ENCODE peak calls at places on chromosomes 11 and 22, in ten cellular contexts. Q is mammary epithelial cell; B is HL-60; Z is Peyer's patch; O is CD4-positive, CD25-positive, alpha-beta regulatory T cell; U is transverse colon; T is Karpas-422; A is CD4-positive, alpha-beta T cell; W is WERI-Rb-1; X is brain microvascular endothelial cell. K is an unnamed sample.

GRCh38 chr11:69479591-69480271 is 1.7 kb upstream of the LINC01488 start:
- DNase-seq in T (no peak), O (no peak), B (no peak), Q (no peak), A (no peak), W (no peak), U (peak), Z (peak), X (no peak), K (no peak)

GRCh38 chr11:119101367-119101758 is 290 bp downstream of the DPAGT1 start:
- DNase-seq in X (peak), O (no peak), Q (no peak), W (no peak), U (peak), T (peak), Z (no peak), A (no peak), B (no peak), K (no peak)

GRCh38 chr22:44260216-44261035 is 52.3 kb downstream of the SHISAL1 start:
- DNase-seq in U (no peak), W (peak), O (no peak), A (no peak), Q (no peak), X (no peak), T (no peak), B (no peak), Z (peak), K (no peak)

GRCh38 chr22:45720875-45721378 is 49.3 kb downstream of the ATXN10 start:
- DNase-seq in A (no peak), U (no peak), T (no peak), Q (peak), Z (no peak), W (no peak), B (no peak), O (no peak), X (no peak), K (no peak)

GRCh38 chr11:69636512-69636866 is 4.5 kb upstream of the CCND1 start:
- DNase-seq in B (no peak), T (no peak), Z (peak), X (peak), U (peak), A (no peak), Q (no peak), O (no peak), W (peak), K (no peak)

GRCh38 chr22:44848791-44849410 is 96.5 kb downstream of the ARHGAP8 start:
- DNase-seq in U (no peak), O (no peak), T (no peak), Q (no peak), W (no peak), X (no peak), A (no peak), B (no peak), Z (no peak), K (no peak)

GRCh38 chr11:33779849-33780528 is 5.7 kb upstream of the FBXO3 start:
- DNase-seq in U (no peak), B (no peak), T (no peak), O (no peak), X (peak), W (no peak), Z (no peak), A (no peak), Q (peak), K (peak)

GRCh38 chr11:114846040-114846791 is 167.9 kb downstream of the NXPE2 start:
- DNase-seq in X (no peak), O (no peak), T (peak), Q (peak), B (no peak), U (no peak), Z (no peak), W (peak), A (no peak), K (no peak)

GRCh38 chr11:117828641-117829368 is 4.3 kb upstream of the FXYD2 start:
- DNase-seq in T (peak), X (peak), B (no peak), O (peak), Q (peak), U (peak), Z (peak), A (peak), W (peak), K (no peak)

GRCh38 chr11:14971865-14972580 is at the start of gene CALCA:
- DNase-seq in B (no peak), W (no peak), O (no peak), U (no peak), A (no peak), X (no peak), Q (no peak), Z (no peak), T (no peak), K (no peak)

GRCh38 chr11:111477898-111478297 is 34.3 kb downstream of the BTG4 start:
- DNase-seq in Z (no peak), U (no peak), Q (no peak), A (no peak), B (no peak), T (no peak), X (no peak), W (no peak), O (no peak), K (no peak)

GRCh38 chr11:96337541-96338530 is 5.2 kb downstream of the MAML2 start:
- DNase-seq in U (no peak), O (peak), Z (peak), B (no peak), W (peak), Q (no peak), X (no peak), A (peak), T (no peak), K (no peak)

GRCh38 chr11:27317751-27318150 is 45.3 kb downstream of the CCDC34 start:
- DNase-seq in W (peak), U (no peak), A (no peak), Z (no peak), O (no peak), T (no peak), Q (peak), X (peak), B (no peak), K (no peak)

GRCh38 chr11:19072464-19072863 is 11.9 kb upstream of the MRGPRX2 start:
- DNase-seq in W (no peak), Q (no peak), A (no peak), Z (peak), T (no peak), O (no peak), B (no peak), U (peak), X (no peak), K (no peak)

GRCh38 chr22:23828800-23829680 is 9.8 kb downstream of the DERL3 start:
- DNase-seq in A (no peak), O (no peak), Z (no peak), T (no peak), U (no peak), Q (no peak), B (no peak), W (no peak), X (no peak), K (no peak)

GRCh38 chr11:75301131-75301530 is 50.3 kb downstream of the ARRB1 start:
- DNase-seq in Z (no peak), Q (no peak), O (no peak), X (no peak), U (peak), A (no peak), W (no peak), T (no peak), B (no peak), K (no peak)

GRCh38 chr11:4605057-4605456 is 3.0 kb downstream of the TRIM68 start:
- DNase-seq in O (no peak), Q (no peak), X (no peak), A (no peak), T (no peak), Z (no peak), U (no peak), W (no peak), B (no peak), K (no peak)

GRCh38 chr11:48150213-48150612 is 66.4 kb upstream of the OR4B1 start:
- DNase-seq in W (no peak), U (peak), A (no peak), Z (no peak), O (no peak), T (no peak), X (peak), Q (peak), B (no peak), K (no peak)

GRCh38 chr22:17858033-17858432 is 83.8 kb upstream of the BID start:
- DNase-seq in A (no peak), O (no peak), X (no peak), Z (peak), B (no peak), Q (peak), T (no peak), U (no peak), W (no peak), K (no peak)

GRCh38 chr22:38129021-38129420 is 18.5 kb upstream of the BAIAP2L2 start:
- DNase-seq in A (no peak), X (no peak), B (no peak), O (no peak), Z (no peak), T (no peak), Q (no peak), W (no peak), U (no peak), K (no peak)

GRCh38 chr11:57318178-57318577 is 6.6 kb downstream of the TNKS1BP1 start:
- DNase-seq in U (no peak), T (no peak), W (no peak), O (no peak), A (no peak), Q (no peak), X (no peak), Z (no peak), B (no peak), K (no peak)

GRCh38 chr22:46381142-46381541 is 45.6 kb downstream of the TRMU start:
- DNase-seq in B (no peak), Q (peak), T (no peak), A (no peak), X (no peak), U (no peak), O (no peak), Z (no peak), W (peak), K (peak)

DNA sequence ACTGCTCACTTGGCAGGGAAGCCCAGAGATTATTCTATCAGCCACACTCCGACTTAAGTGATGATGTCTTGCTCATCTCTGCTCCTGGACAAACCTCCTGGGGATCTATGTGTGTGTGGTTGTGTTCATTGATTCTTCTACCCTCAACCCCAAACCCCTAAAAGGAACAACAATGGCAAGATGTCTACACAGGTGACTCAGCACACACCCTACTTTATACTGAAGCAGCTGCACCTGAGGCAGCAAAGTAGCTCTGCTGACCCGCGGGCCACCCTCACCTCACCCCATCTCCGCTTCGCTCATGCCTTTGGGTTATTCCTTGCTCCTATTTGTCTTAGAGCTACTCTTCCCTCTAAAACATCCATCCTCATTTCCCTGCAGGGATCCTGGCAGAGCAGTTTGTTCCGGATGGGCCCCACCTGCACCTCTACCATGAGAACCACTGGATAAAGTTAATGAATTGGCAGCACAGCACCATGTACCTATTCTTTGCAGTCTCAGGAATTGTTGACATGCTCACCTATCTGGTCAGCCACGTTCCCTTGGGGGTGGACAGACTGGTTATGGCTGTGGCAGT is 38.7 kb downstream of the TMEM45B start:
- DNase-seq in B (no peak), O (no peak), Q (no peak), A (no peak), U (no peak), W (no peak), T (no peak), X (no peak), Z (no peak), K (no peak)
- H3K27ac ChIP-seq in B (no peak), O (no peak), Q (no peak), A (peak), U (peak), W (no peak), T (no peak), X (no peak), Z (peak), K (no peak)

GRCh38 chr22:50473855-50474671 is 772 bp downstream of the SBF1 start:
- DNase-seq in X (peak), U (peak), T (peak), O (peak), Q (peak), A (peak), Z (no peak), W (no peak), B (no peak), K (no peak)
- H3K27ac ChIP-seq in X (peak), U (peak), T (peak), O (peak), Q (peak), A (peak), Z (peak), W (peak), B (peak), K (no peak)

DNA sequence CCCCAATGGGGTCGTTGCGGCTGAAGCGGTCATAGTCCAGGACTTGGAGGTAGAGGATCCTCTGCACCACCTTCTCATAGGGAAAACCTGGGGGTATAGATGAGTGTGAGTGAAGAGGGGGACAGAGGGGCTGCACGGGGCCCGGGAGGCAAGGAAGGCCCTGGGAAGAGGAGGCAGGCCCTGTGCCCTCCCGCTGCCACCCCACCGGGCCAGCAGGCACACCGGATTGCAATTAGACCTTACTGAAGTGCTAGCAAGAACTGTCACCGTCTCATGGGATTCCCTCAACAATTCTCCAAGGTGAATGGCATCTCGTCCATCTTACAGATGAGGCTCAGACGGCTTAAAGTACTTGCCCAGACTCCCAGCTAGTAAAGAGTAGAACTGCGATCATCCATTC is 15.9 kb downstream of the LRRC10B start:
- DNase-seq in X (no peak), T (no peak), Z (no peak), B (no peak), A (no peak), W (no peak), O (no peak), U (no peak), Q (no peak), K (no peak)
- H3K27ac ChIP-seq in X (no peak), T (no peak), Z (no peak), B (no peak), A (no peak), W (no peak), O (no peak), U (no peak), Q (no peak), K (no peak)

DNA sequence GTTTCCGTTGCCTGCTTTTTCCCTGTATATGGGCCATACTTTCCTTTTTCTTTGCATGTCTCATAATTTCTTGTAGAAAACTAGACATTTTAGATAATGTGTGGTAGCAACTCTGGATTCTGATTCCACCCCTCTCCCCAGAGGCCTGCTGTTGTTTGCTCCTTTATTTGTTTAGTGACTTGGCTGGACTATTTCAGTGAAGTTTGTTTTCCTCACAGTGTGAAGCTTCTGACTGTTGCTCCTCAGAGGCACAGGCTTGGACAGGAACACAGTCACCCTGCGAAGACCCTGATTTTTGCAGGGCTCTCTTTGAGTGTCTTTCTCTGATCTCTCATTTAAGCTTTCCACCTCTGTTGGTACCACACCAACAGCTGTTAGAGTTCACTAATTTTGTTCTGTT is 72.5 kb downstream of the SWAP70 start:
- DNase-seq in O (no peak), A (no peak), U (no peak), Q (no peak), X (no peak), W (no peak), B (no peak), Z (no peak), T (no peak), K (no peak)
- H3K27ac ChIP-seq in O (no peak), A (no peak), U (no peak), Q (no peak), X (no peak), W (no peak), B (no peak), Z (no peak), T (peak), K (no peak)

DNA sequence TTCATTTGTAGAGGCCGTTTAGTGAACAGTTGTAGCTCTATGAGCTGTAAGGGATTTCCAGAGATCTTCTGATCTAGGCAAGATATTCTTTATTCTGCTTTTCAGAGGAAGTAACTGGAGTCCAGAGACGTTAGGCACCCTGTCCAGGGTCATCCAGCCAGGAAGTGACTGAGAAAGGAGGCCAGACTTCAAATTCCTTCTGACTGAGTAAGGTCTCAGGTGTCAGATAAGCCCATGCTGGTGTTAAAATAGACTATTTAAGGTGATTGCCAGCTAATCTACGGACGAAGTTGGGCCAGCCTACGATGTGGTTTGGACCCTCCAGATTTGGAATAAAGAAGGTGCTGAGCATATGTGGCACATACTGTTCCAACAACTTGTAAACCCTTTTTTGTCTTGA is 54.6 kb downstream of the GRIK4 start:
- DNase-seq in X (peak), Q (peak), U (no peak), T (no peak), O (no peak), B (no peak), A (no peak), W (peak), Z (no peak), K (peak)
- H3K27ac ChIP-seq in X (peak), Q (no peak), U (no peak), T (no peak), O (no peak), B (no peak), A (no peak), W (peak), Z (no peak), K (no peak)

GRCh38 chr22:29206372-29207230 is 905 bp downstream of the EMID1 start:
- DNase-seq in X (no peak), B (no peak), O (no peak), A (no peak), T (no peak), Z (no peak), W (no peak), U (no peak), Q (no peak), K (no peak)
- H3K27ac ChIP-seq in X (no peak), B (no peak), O (no peak), A (no peak), T (no peak), Z (peak), W (peak), U (no peak), Q (no peak), K (no peak)

DNA sequence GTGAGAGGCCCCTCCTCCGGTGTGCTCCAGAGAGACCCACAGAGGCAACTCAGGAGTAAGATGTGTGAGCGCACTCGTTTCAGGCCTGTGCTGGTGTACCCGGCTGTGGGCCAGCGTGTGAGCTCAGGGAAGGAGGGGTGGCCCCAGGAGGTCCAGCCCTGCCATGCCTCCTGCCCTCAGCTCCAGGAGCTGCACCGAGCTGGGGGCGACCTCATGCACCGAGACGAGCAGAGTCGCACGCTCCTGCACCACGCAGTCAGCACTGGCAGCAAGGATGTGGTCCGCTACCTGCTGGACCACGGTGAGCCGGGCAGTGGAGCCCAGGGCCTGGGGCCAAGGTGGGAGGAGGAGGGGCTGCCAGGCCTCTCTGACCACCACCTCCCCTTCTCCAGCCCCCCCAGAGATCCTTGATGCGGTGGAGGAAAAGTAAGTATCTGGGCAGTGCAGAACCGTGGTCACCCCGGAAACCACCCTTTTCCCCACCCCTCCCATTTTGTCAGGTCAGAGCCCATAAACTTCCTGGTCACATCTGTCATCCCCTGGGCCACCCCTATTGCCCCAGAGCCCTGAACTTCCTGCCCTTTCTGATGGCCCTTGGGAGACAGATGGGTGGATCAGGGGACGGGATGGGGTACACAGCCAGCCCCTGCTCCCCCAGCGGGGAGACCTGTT is 2.5 kb upstream of the MDK start:
- DNase-seq in X (no peak), W (no peak), U (no peak), A (no peak), O (no peak), Z (no peak), T (no peak), B (no peak), Q (no peak), K (no peak)
- H3K27ac ChIP-seq in X (no peak), W (peak), U (peak), A (peak), O (peak), Z (no peak), T (no peak), B (no peak), Q (no peak), K (peak)

GRCh38 chr11:66015936-66016792 is 4.4 kb downstream of the CST6 start:
- DNase-seq in X (no peak), B (no peak), A (no peak), Z (no peak), W (no peak), O (no peak), U (no peak), T (no peak), Q (no peak), K (peak)
- H3K27ac ChIP-seq in X (no peak), B (no peak), A (no peak), Z (no peak), W (no peak), O (no peak), U (no peak), T (no peak), Q (no peak), K (no peak)